ENCODE peak calls at places on chromosomes 4 and X, in seven cellular contexts. One of them, this sample, is unnamed. For H3K36me3, the result is how much of the 10 kb centered on the place peaks cover.

GRCh38 chrX:23854122-23854521 is 53.6 kb downstream of the APOO start:
- DNase-seq in IMR-90: no peak
- DNase-seq in cardiac muscle cell: peak
- DNase-seq in prostate gland: no peak
- DNase-seq in WERI-Rb-1: no peak
- DNase-seq in tibial artery: no peak
- DNase-seq in pancreas: no peak
- DNase-seq in this sample: peak

GRCh38 chrX:2629316-2630168 is 61.6 kb upstream of the CD99 start:
- DNase-seq in prostate gland: no peak
- DNase-seq in WERI-Rb-1: no peak
- DNase-seq in pancreas: no peak
- DNase-seq in IMR-90: no peak
- DNase-seq in cardiac muscle cell: no peak
- DNase-seq in tibial artery: no peak
- DNase-seq in this sample: peak

GRCh38 chrX:139831689-139832456 is 101.0 kb downstream of the ATP11C start:
- DNase-seq in WERI-Rb-1: no peak
- DNase-seq in cardiac muscle cell: peak
- DNase-seq in prostate gland: peak
- DNase-seq in IMR-90: peak
- DNase-seq in pancreas: no peak
- DNase-seq in tibial artery: peak
- DNase-seq in this sample: peak

GRCh38 chr4:149409186-149410056 is 406.2 kb downstream of the IQCM start:
- DNase-seq in pancreas: no peak
- DNase-seq in IMR-90: peak
- DNase-seq in WERI-Rb-1: no peak
- DNase-seq in tibial artery: peak
- DNase-seq in prostate gland: no peak
- DNase-seq in cardiac muscle cell: peak
- DNase-seq in this sample: peak

GRCh38 chr4:147975325-147975724 is 243.4 kb downstream of the ARHGAP10 start:
- DNase-seq in WERI-Rb-1: no peak
- DNase-seq in prostate gland: no peak
- DNase-seq in pancreas: no peak
- DNase-seq in cardiac muscle cell: peak
- DNase-seq in tibial artery: peak
- DNase-seq in IMR-90: peak
- DNase-seq in this sample: no peak

GRCh38 chr4:75696036-75696435 is 22.8 kb upstream of the G3BP2 start:
- DNase-seq in WERI-Rb-1: no peak
- DNase-seq in pancreas: no peak
- DNase-seq in tibial artery: no peak
- DNase-seq in cardiac muscle cell: no peak
- DNase-seq in IMR-90: no peak
- DNase-seq in prostate gland: no peak
- DNase-seq in this sample: no peak

GRCh38 chrX:96379951-96380350 is 304.7 kb upstream of the DIAPH2 start:
- DNase-seq in cardiac muscle cell: no peak
- DNase-seq in prostate gland: no peak
- DNase-seq in tibial artery: no peak
- DNase-seq in WERI-Rb-1: no peak
- DNase-seq in IMR-90: no peak
- DNase-seq in pancreas: no peak
- DNase-seq in this sample: no peak

GRCh38 chr4:125951275-125951887 is 636.6 kb downstream of the FAT4 start:
- DNase-seq in cardiac muscle cell: peak
- DNase-seq in tibial artery: no peak
- DNase-seq in WERI-Rb-1: no peak
- DNase-seq in IMR-90: peak
- DNase-seq in pancreas: no peak
- DNase-seq in prostate gland: no peak
- DNase-seq in this sample: no peak

GRCh38 chrX:8868906-8869305 is 67.7 kb upstream of the FAM9A start:
- DNase-seq in pancreas: no peak
- DNase-seq in cardiac muscle cell: peak
- DNase-seq in prostate gland: no peak
- DNase-seq in IMR-90: peak
- DNase-seq in tibial artery: no peak
- DNase-seq in WERI-Rb-1: no peak
- DNase-seq in this sample: no peak

GRCh38 chr4:6334203-6334887 is 64.7 kb downstream of the WFS1 start:
- DNase-seq in IMR-90: no peak
- DNase-seq in tibial artery: no peak
- DNase-seq in pancreas: no peak
- DNase-seq in WERI-Rb-1: no peak
- DNase-seq in prostate gland: no peak
- DNase-seq in cardiac muscle cell: no peak
- DNase-seq in this sample: no peak

GRCh38 chr4:2793578-2793919 is 664 bp downstream of the SH3BP2 start:
- DNase-seq in prostate gland: no peak
- DNase-seq in IMR-90: peak
- DNase-seq in cardiac muscle cell: peak
- DNase-seq in WERI-Rb-1: no peak
- DNase-seq in tibial artery: peak
- DNase-seq in pancreas: peak
- DNase-seq in this sample: peak

GRCh38 chr4:14987054-14987453 is 15.2 kb upstream of the CPEB2 start:
- DNase-seq in pancreas: no peak
- DNase-seq in IMR-90: no peak
- DNase-seq in tibial artery: no peak
- DNase-seq in WERI-Rb-1: no peak
- DNase-seq in prostate gland: no peak
- DNase-seq in cardiac muscle cell: no peak
- DNase-seq in this sample: no peak

GRCh38 chr4:14985161-14985560 is 17.1 kb upstream of the CPEB2 start:
- DNase-seq in pancreas: no peak
- DNase-seq in cardiac muscle cell: peak
- DNase-seq in WERI-Rb-1: no peak
- DNase-seq in tibial artery: no peak
- DNase-seq in IMR-90: no peak
- DNase-seq in prostate gland: no peak
- DNase-seq in this sample: no peak

GRCh38 chr4:14985843-14986242 is 16.4 kb upstream of the CPEB2 start:
- DNase-seq in pancreas: no peak
- DNase-seq in prostate gland: no peak
- DNase-seq in tibial artery: no peak
- DNase-seq in WERI-Rb-1: no peak
- DNase-seq in cardiac muscle cell: no peak
- DNase-seq in IMR-90: no peak
- DNase-seq in this sample: no peak

DNA sequence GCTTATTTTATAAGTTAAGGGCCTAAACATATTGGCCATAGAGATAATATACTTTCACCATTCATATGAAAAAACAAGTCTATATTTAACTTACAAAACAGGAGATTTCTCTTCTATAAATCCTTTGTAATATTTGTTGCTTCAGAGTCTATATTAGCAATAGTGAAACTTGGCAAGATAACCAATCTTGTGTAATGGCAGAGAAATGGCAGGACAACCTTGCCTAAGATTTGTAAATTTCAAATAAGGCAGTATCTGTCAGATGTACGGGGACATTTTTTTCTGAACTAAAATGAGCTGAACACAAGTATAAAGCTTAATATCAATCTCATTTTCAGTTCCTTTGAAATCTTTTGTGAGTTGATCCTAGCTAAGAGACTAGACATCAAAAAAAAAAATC is 17.8 kb upstream of the CPEB2 start:
- DNase-seq in prostate gland: no peak
- DNase-seq in tibial artery: no peak
- DNase-seq in IMR-90: no peak
- DNase-seq in WERI-Rb-1: no peak
- DNase-seq in cardiac muscle cell: peak
- DNase-seq in pancreas: no peak
- DNase-seq in this sample: no peak
- H3K36me3 ChIP-seq in prostate gland: under half
- H3K36me3 ChIP-seq in tibial artery: under half
- H3K36me3 ChIP-seq in IMR-90: under half
- H3K36me3 ChIP-seq in WERI-Rb-1: under half
- H3K36me3 ChIP-seq in cardiac muscle cell: under half
- H3K36me3 ChIP-seq in pancreas: under half
- H3K36me3 ChIP-seq in this sample: under half

DNA sequence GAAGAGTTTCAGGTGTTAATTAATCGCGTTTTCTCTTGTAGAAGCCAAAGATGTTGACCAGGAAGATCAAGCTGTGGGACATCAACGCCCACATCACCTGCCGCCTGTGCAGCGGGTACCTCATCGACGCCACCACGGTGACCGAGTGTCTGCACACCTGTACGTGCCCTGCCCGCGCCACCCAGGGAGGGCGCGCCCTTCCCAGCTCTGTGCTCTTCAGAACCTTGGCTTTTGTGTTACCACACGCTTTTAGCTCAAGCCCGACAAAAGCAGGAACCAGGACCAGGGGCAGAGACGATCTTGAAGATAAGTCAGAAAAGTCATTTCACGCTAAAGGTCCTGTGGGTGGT is 28.0 kb downstream of the PCGF3 start:
- DNase-seq in cardiac muscle cell: no peak
- DNase-seq in WERI-Rb-1: no peak
- DNase-seq in prostate gland: no peak
- DNase-seq in IMR-90: no peak
- DNase-seq in pancreas: peak
- DNase-seq in tibial artery: no peak
- DNase-seq in this sample: no peak
- H3K36me3 ChIP-seq in cardiac muscle cell: under half
- H3K36me3 ChIP-seq in WERI-Rb-1: half or more
- H3K36me3 ChIP-seq in prostate gland: under half
- H3K36me3 ChIP-seq in IMR-90: half or more
- H3K36me3 ChIP-seq in pancreas: under half
- H3K36me3 ChIP-seq in tibial artery: half or more
- H3K36me3 ChIP-seq in this sample: half or more

DNA sequence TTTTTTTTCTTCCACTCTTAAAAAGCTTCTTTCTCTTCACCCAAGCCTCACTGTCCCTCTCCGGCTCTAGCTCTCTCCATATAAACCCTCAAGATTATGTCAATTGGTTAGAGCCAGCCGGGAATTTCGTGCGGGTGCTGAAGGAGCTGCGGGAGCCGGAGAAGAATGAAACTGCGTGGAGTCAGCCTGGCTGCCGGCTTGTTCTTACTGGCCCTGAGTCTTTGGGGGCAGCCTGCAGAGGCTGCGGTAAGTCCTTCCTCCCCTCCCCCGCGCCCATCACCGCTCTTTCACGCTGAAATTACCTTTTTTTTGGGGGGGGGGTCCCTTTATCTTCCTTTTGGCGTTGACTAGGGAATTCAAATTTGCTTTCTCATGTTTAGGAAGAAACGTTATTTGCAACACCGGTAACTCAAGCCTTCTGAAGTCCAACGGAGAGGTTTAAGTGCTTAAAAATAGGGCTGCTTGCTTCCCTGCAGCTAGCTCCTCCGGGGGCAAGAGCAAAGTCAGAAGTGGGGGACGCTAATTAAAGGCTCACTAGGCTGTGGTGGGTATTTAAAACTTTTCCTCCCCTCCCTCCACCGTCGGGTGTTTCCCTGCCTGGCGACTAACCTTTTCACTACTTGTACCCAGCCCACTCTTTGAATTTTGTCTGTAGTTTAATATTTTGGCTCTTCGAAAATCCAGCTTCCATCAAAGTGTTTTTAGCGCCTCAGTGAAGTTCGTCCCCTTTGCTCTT is 491 bp downstream of the COL4A5 start:
- DNase-seq in prostate gland: no peak
- DNase-seq in WERI-Rb-1: no peak
- DNase-seq in cardiac muscle cell: peak
- DNase-seq in pancreas: peak
- DNase-seq in tibial artery: no peak
- DNase-seq in IMR-90: peak
- DNase-seq in this sample: peak
- H3K36me3 ChIP-seq in prostate gland: under half
- H3K36me3 ChIP-seq in WERI-Rb-1: under half
- H3K36me3 ChIP-seq in cardiac muscle cell: under half
- H3K36me3 ChIP-seq in pancreas: under half
- H3K36me3 ChIP-seq in tibial artery: under half
- H3K36me3 ChIP-seq in IMR-90: under half
- H3K36me3 ChIP-seq in this sample: under half

DNA sequence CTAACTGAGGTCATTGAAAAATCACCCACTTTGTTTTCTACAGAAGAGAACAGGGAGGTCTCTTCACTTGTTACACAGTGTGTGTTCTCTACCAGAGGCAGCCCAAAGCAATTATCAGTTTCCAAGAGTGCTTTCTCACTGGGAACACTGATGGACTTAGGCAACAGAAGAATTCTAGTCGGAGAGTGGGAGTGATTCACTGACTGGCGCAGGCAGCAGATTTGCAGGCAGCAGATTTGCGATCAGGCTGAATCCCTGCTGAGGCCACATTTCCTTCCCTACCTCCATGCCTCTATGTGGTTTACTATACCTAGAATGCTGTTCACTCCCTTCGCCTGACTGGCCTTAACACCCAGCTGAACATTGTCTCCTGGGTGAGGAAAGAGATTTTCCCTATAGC is 6.6 kb downstream of the OCIAD2 start:
- DNase-seq in cardiac muscle cell: peak
- DNase-seq in prostate gland: no peak
- DNase-seq in pancreas: no peak
- DNase-seq in tibial artery: no peak
- DNase-seq in IMR-90: peak
- DNase-seq in WERI-Rb-1: no peak
- DNase-seq in this sample: no peak
- H3K36me3 ChIP-seq in cardiac muscle cell: under half
- H3K36me3 ChIP-seq in prostate gland: under half
- H3K36me3 ChIP-seq in pancreas: under half
- H3K36me3 ChIP-seq in tibial artery: under half
- H3K36me3 ChIP-seq in IMR-90: under half
- H3K36me3 ChIP-seq in WERI-Rb-1: half or more
- H3K36me3 ChIP-seq in this sample: under half

GRCh38 chrX:1420371-1420770 is 28.5 kb upstream of the SLC25A6 start:
- DNase-seq in prostate gland: no peak
- DNase-seq in IMR-90: no peak
- DNase-seq in pancreas: peak
- DNase-seq in tibial artery: no peak
- DNase-seq in WERI-Rb-1: no peak
- DNase-seq in cardiac muscle cell: no peak
- DNase-seq in this sample: no peak
- H3K36me3 ChIP-seq in prostate gland: under half
- H3K36me3 ChIP-seq in IMR-90: half or more
- H3K36me3 ChIP-seq in pancreas: under half
- H3K36me3 ChIP-seq in tibial artery: half or more
- H3K36me3 ChIP-seq in WERI-Rb-1: under half
- H3K36me3 ChIP-seq in cardiac muscle cell: under half
- H3K36me3 ChIP-seq in this sample: half or more

GRCh38 chr4:48591372-48591771 is 101.3 kb downstream of the ZAR1 start:
- DNase-seq in tibial artery: no peak
- DNase-seq in pancreas: no peak
- DNase-seq in WERI-Rb-1: no peak
- DNase-seq in IMR-90: no peak
- DNase-seq in cardiac muscle cell: no peak
- DNase-seq in prostate gland: no peak
- DNase-seq in this sample: no peak
- H3K36me3 ChIP-seq in tibial artery: half or more
- H3K36me3 ChIP-seq in pancreas: under half
- H3K36me3 ChIP-seq in WERI-Rb-1: under half
- H3K36me3 ChIP-seq in IMR-90: under half
- H3K36me3 ChIP-seq in cardiac muscle cell: under half
- H3K36me3 ChIP-seq in prostate gland: under half
- H3K36me3 ChIP-seq in this sample: under half

DNA sequence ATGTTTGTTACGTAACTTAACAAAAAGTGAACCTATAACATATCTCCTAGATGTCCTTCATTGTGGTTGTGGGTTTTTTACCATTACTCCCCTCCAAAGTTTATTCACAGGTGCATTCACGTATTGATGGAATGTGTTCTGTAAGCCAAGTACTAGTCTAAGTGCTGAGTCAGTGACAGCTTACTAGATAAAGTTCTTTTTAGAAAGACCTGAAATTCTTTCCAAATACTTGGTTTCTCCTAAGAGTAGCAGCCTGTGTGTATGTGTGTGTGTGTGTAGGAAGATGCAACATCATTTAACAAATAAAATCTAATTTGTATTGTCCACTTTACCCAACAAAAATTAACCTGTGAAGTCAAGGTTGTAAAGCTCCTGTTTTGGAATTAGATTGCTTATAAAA is 22.1 kb downstream of the NAP1L5 start:
- DNase-seq in IMR-90: peak
- DNase-seq in WERI-Rb-1: no peak
- DNase-seq in tibial artery: no peak
- DNase-seq in cardiac muscle cell: no peak
- DNase-seq in prostate gland: no peak
- DNase-seq in pancreas: no peak
- DNase-seq in this sample: no peak
- H3K36me3 ChIP-seq in IMR-90: under half
- H3K36me3 ChIP-seq in WERI-Rb-1: under half
- H3K36me3 ChIP-seq in tibial artery: half or more
- H3K36me3 ChIP-seq in cardiac muscle cell: under half
- H3K36me3 ChIP-seq in prostate gland: under half
- H3K36me3 ChIP-seq in pancreas: under half
- H3K36me3 ChIP-seq in this sample: under half

This sample was measured in SJCRH30.